ENCODE peak calls at places on chromosomes 4 and X, in ten cellular contexts. U, C, O, T, M, V, E, N, Q and A are unnamed samples.

GRCh38 chrX:40912576-40912975 is 172.7 kb upstream of the USP9X start:
- DNase-seq in U (no peak), C (no peak), O (no peak), T (no peak), M (no peak), V (no peak), E (no peak), N (peak), Q (no peak), A (no peak)

GRCh38 chr4:165325732-165326512 is 1.5 kb upstream of the MSMO1 start:
- DNase-seq in U (no peak), C (no peak), O (peak), T (no peak), M (no peak), V (peak), E (no peak), N (no peak), Q (peak), A (no peak)

GRCh38 chrX:111431007-111431406 is 19.0 kb upstream of the DCX start:
- DNase-seq in U (no peak), C (no peak), O (no peak), T (no peak), M (no peak), V (no peak), E (no peak), N (no peak), Q (no peak), A (no peak)

GRCh38 chr4:40269133-40269532 is 66.0 kb upstream of the CHRNA9 start:
- DNase-seq in U (no peak), C (no peak), O (no peak), T (no peak), M (no peak), V (no peak), E (no peak), N (no peak), Q (no peak), A (no peak)

GRCh38 chr4:151719935-151720334 is 40.9 kb downstream of the GATB start:
- DNase-seq in U (no peak), C (no peak), O (no peak), T (no peak), M (no peak), V (no peak), E (no peak), N (no peak), Q (no peak), A (no peak)

GRCh38 chr4:138062929-138063328 is 179.2 kb downstream of the SLC7A11 start:
- DNase-seq in U (no peak), C (no peak), O (no peak), T (no peak), M (no peak), V (no peak), E (no peak), N (no peak), Q (no peak), A (no peak)

GRCh38 chrX:104270916-104271512 is 16.3 kb upstream of the ESX1 start:
- DNase-seq in U (no peak), C (peak), O (peak), T (no peak), M (peak), V (no peak), E (no peak), N (peak), Q (peak), A (no peak)

GRCh38 chrX:24317567-24317966 is 3.7 kb upstream of the SUPT20HL2 start:
- DNase-seq in U (no peak), C (no peak), O (no peak), T (no peak), M (no peak), V (no peak), E (no peak), N (no peak), Q (no peak), A (no peak)

GRCh38 chrX:107827852-107828251 is 2.2 kb downstream of the MID2 start:
- DNase-seq in U (no peak), C (no peak), O (no peak), T (no peak), M (no peak), V (no peak), E (no peak), N (no peak), Q (no peak), A (no peak)

GRCh38 chr4:2572076-2572475 is 35.6 kb downstream of the FAM193A start:
- DNase-seq in U (no peak), C (no peak), O (no peak), T (no peak), M (no peak), V (no peak), E (no peak), N (no peak), Q (no peak), A (no peak)

GRCh38 chr4:187413564-187414358 is 581.8 kb upstream of the ZFP42 start:
- DNase-seq in U (no peak), C (no peak), O (no peak), T (no peak), M (no peak), V (no peak), E (no peak), N (no peak), Q (no peak), A (no peak)

GRCh38 chr4:8078610-8079015 is 80.0 kb downstream of the ABLIM2 start:
- DNase-seq in U (no peak), C (no peak), O (no peak), T (no peak), M (no peak), V (no peak), E (no peak), N (no peak), Q (no peak), A (no peak)

GRCh38 chr4:122218762-122219161 is 66.6 kb downstream of the BLTP1 start:
- DNase-seq in U (no peak), C (no peak), O (no peak), T (no peak), M (no peak), V (no peak), E (no peak), N (no peak), Q (no peak), A (no peak)

GRCh38 chr4:48899950-48900349 is 6.6 kb downstream of the OCIAD2 start:
- DNase-seq in U (no peak), C (no peak), O (no peak), T (no peak), M (no peak), V (no peak), E (no peak), N (no peak), Q (no peak), A (no peak)

GRCh38 chrX:154378059-154378798 is 866 bp upstream of the EMD start:
- DNase-seq in U (no peak), C (no peak), O (no peak), T (peak), M (peak), V (no peak), E (no peak), N (peak), Q (no peak), A (peak)

GRCh38 chr4:137455647-137456321 is 76.5 kb downstream of the PCDH18 start:
- DNase-seq in U (no peak), C (no peak), O (no peak), T (no peak), M (no peak), V (no peak), E (no peak), N (no peak), Q (no peak), A (no peak)

GRCh38 chr4:88908003-88908402 is 149.0 kb downstream of the FAM13A start:
- DNase-seq in U (no peak), C (no peak), O (no peak), T (no peak), M (no peak), V (peak), E (no peak), N (no peak), Q (no peak), A (no peak)

GRCh38 chr4:2583517-2583916 is 47.1 kb downstream of the FAM193A start:
- DNase-seq in U (no peak), C (no peak), O (peak), T (no peak), M (no peak), V (peak), E (no peak), N (no peak), Q (no peak), A (no peak)

GRCh38 chrX:154046262-154046771 is 26.6 kb upstream of the IRAK1 start:
- DNase-seq in U (no peak), C (no peak), O (peak), T (no peak), M (peak), V (peak), E (no peak), N (no peak), Q (no peak), A (no peak)

GRCh38 chr4:98327694-98328093 is 66.5 kb downstream of the RAP1GDS1 start:
- DNase-seq in U (no peak), C (no peak), O (no peak), T (no peak), M (no peak), V (no peak), E (no peak), N (no peak), Q (no peak), A (no peak)

GRCh38 chr4:19380600-19380999 is 871.1 kb upstream of the SLIT2 start:
- DNase-seq in U (no peak), C (no peak), O (no peak), T (no peak), M (no peak), V (no peak), E (no peak), N (no peak), Q (no peak), A (no peak)

GRCh38 chr4:121243476-121243875 is 79.4 kb upstream of the TNIP3 start:
- DNase-seq in U (no peak), C (no peak), O (no peak), T (no peak), M (no peak), V (no peak), E (no peak), N (no peak), Q (no peak), A (no peak)

GRCh38 chr4:26141916-26142638 is 178.7 kb upstream of the RBPJ start:
- DNase-seq in U (no peak), C (no peak), O (no peak), T (no peak), M (peak), V (no peak), E (no peak), N (no peak), Q (no peak), A (no peak)

GRCh38 chrX:18714910-18715309 is 7.5 kb downstream of the PPEF1 start:
- DNase-seq in U (no peak), C (no peak), O (no peak), T (no peak), M (no peak), V (no peak), E (no peak), N (no peak), Q (no peak), A (no peak)

GRCh38 chrX:20567108-20567507 is 300.4 kb upstream of the RPS6KA3 start:
- DNase-seq in U (no peak), C (no peak), O (no peak), T (no peak), M (no peak), V (no peak), E (no peak), N (no peak), Q (no peak), A (no peak)

GRCh38 chr4:13355036-13355910 is 128.9 kb downstream of the RAB28 start:
- DNase-seq in U (no peak), C (no peak), O (no peak), T (no peak), M (no peak), V (no peak), E (no peak), N (no peak), Q (no peak), A (no peak)